ENCODE peak calls at places on chromosomes 4 and X, in four cellular contexts. M is tibial artery; I is CD4-positive, alpha-beta memory T cell; T is CD8-positive, alpha-beta memory T cell. U is an unnamed sample.

GRCh38 chr4:39502034-39502658 is 25.1 kb downstream of the UGDH start:
- DNase-seq in M (no peak), I (no peak), T (no peak), U (no peak)

GRCh38 chr4:36026348-36026747 is 218.0 kb downstream of the ARAP2 start:
- DNase-seq in M (no peak), I (no peak), T (no peak), U (no peak)

GRCh38 chrX:153934473-153935325 is at the start of gene NAA10:
- DNase-seq in M (peak; percentile 44), I (peak; percentile 37), T (peak; percentile 52), U (peak; percentile 70)

GRCh38 chrX:30910124-30910860 is 21.2 kb upstream of the TAB3 start:
- DNase-seq in M (no peak), I (no peak), T (peak; percentile 15), U (no peak)

GRCh38 chr4:109184421-109184956 is 118.0 kb downstream of the COL25A1 start:
- DNase-seq in M (no peak), I (no peak), T (no peak), U (no peak)

GRCh38 chr4:182929296-182929695 is 12.1 kb upstream of the DCTD start:
- DNase-seq in M (no peak), I (no peak), T (no peak), U (no peak)

GRCh38 chr4:77158487-77158861 is 1.5 kb downstream of the CCNG2 start:
- DNase-seq in M (peak; percentile 30), I (peak; percentile 6), T (no peak), U (no peak)

GRCh38 chrX:14228611-14229010 is 198.9 kb upstream of the GEMIN8 start:
- DNase-seq in M (no peak), I (no peak), T (no peak), U (no peak)

GRCh38 chr4:39936565-39937418 is 40.9 kb downstream of the PDS5A start:
- DNase-seq in M (no peak), I (no peak), T (no peak), U (no peak)

GRCh38 chrX:154840856-154841255 is 6.4 kb upstream of the SMIM9 start:
- DNase-seq in M (no peak), I (peak; percentile 43), T (peak; percentile 32), U (no peak)

GRCh38 chr4:110088670-110089069 is 109.7 kb downstream of the ELOVL6 start:
- DNase-seq in M (no peak), I (no peak), T (no peak), U (no peak)

GRCh38 chr4:122960298-122960985 is 38.0 kb upstream of the NUDT6 start:
- DNase-seq in M (no peak), I (no peak), T (no peak), U (no peak)

GRCh38 chrX:150848914-150849365 is 49.5 kb downstream of the CD99L2 start:
- DNase-seq in M (no peak), I (no peak), T (no peak), U (no peak)

GRCh38 chrX:20056704-20057103 is 60.0 kb downstream of the MAP7D2 start:
- DNase-seq in M (no peak), I (no peak), T (no peak), U (no peak)

GRCh38 chrX:120358687-120359086 is 3.2 kb upstream of the ATP1B4 start:
- DNase-seq in M (no peak), I (no peak), T (no peak), U (no peak)

GRCh38 chr4:150518559-150518958 is 63.4 kb upstream of the MAB21L2 start:
- DNase-seq in M (no peak), I (no peak), T (no peak), U (no peak)

GRCh38 chr4:2337896-2338295 is 76.0 kb upstream of the MXD4 start:
- DNase-seq in M (no peak), I (no peak), T (no peak), U (no peak)

GRCh38 chr4:21948347-21949072 is at the start of gene KCNIP4:
- DNase-seq in M (no peak), I (no peak), T (no peak), U (no peak)

GRCh38 chr4:81783565-81783964 is 311.9 kb upstream of the RASGEF1B start:
- DNase-seq in M (no peak), I (no peak), T (no peak), U (no peak)

GRCh38 chrX:18877472-18877871 is 106.4 kb downstream of the PHKA2 start:
- DNase-seq in M (no peak), I (no peak), T (no peak), U (no peak)

GRCh38 chr4:39227906-39228305 is 45.6 kb downstream of the WDR19 start:
- DNase-seq in M (no peak), I (no peak), T (no peak), U (no peak)

GRCh38 chr4:121138014-121138413 is 26.1 kb downstream of the TNIP3 start:
- DNase-seq in M (no peak), I (no peak), T (peak; percentile 28), U (no peak)

GRCh38 chr4:13544556-13545393 is 467 bp upstream of the NKX3-2 start:
- DNase-seq in M (peak; percentile 67), I (no peak), T (no peak), U (no peak)

GRCh38 chr4:19429684-19430083 is 822.0 kb upstream of the SLIT2 start:
- DNase-seq in M (no peak), I (no peak), T (no peak), U (no peak)

GRCh38 chr4:62087706-62088105 is 887.6 kb downstream of the ADGRL3 start:
- DNase-seq in M (no peak), I (no peak), T (no peak), U (no peak)

GRCh38 chr4:185651137-185651677 is 115.9 kb upstream of the PDLIM3 start:
- DNase-seq in M (no peak), I (no peak), T (no peak), U (no peak)

GRCh38 chr4:518569-519083 is 19.6 kb downstream of the PIGG start:
- DNase-seq in M (no peak), I (no peak), T (no peak), U (no peak)

GRCh38 chr4:122673252-122673651 is 52.4 kb upstream of the IL21 start:
- DNase-seq in M (no peak), I (no peak), T (no peak), U (no peak)

GRCh38 chr4:56739104-56739777 is 58.1 kb upstream of the HOPX start:
- DNase-seq in M (no peak), I (no peak), T (no peak), U (no peak)

GRCh38 chr4:92305148-92305877 is 1.5 kb downstream of the GRID2 start:
- DNase-seq in M (no peak), I (no peak), T (no peak), U (no peak)

GRCh38 chr4:7469023-7469422 is 34.3 kb upstream of the PSAPL1 start:
- DNase-seq in M (no peak), I (no peak), T (no peak), U (no peak)

GRCh38 chr4:7463584-7464258 is 29.0 kb upstream of the PSAPL1 start:
- DNase-seq in M (no peak), I (no peak), T (no peak), U (no peak)

GRCh38 chr4:7464259-7464655 is 29.5 kb upstream of the PSAPL1 start:
- DNase-seq in M (no peak), I (no peak), T (no peak), U (no peak)

GRCh38 chr4:7466904-7467303 is 32.2 kb upstream of the PSAPL1 start:
- DNase-seq in M (no peak), I (no peak), T (no peak), U (no peak)

GRCh38 chr4:7466215-7466614 is 31.5 kb upstream of the PSAPL1 start:
- DNase-seq in M (no peak), I (no peak), T (no peak), U (no peak)
- H3K4me1 ChIP-seq in M (no peaks in the 10 kb centered on the region), I (no peaks in the 10 kb centered on the region), T (no peaks in the 10 kb centered on the region), U (no peaks in the 10 kb centered on the region)

GRCh38 chr4:100736651-100737450 is 219.0 kb upstream of the EMCN start:
- DNase-seq in M (no peak), I (no peak), T (no peak), U (no peak)
- H3K27ac ChIP-seq in M (peak overlapping the region; percentile 42), I (no peak overlapping the region), T (no peak overlapping the region), U (no peak overlapping the region)

GRCh38 chr4:173052439-173052838 is 116.2 kb upstream of the GALNT7 start:
- DNase-seq in M (no peak), I (no peak), T (no peak), U (no peak)

GRCh38 chr4:173056708-173057107 is 111.9 kb upstream of the GALNT7 start:
- DNase-seq in M (no peak), I (no peak), T (no peak), U (no peak)

GRCh38 chr4:173046818-173047217 is 121.8 kb upstream of the GALNT7 start:
- DNase-seq in M (no peak), I (no peak), T (no peak), U (no peak)

GRCh38 chr4:173056271-173056670 is 112.3 kb upstream of the GALNT7 start:
- DNase-seq in M (no peak), I (no peak), T (no peak), U (no peak)

DNA sequence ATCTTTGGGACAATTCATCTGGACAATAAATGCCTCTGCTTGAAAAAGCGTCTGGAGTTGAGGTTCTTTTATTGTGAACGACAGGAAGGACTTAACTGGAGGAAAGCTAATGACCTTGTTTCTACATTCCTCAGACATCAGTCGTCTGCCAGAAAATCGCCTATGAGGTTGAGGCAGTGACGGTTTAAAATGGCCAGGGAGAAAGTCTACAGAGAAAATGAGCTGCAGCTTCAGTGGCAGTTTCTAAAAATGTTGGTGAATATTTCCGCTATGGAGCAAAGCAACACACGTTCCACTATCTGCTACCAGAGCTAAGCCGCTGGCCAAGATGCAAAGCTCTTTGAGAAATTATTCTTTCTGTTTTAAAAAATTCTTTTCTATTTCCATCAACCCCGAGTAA is 116.9 kb upstream of the GALNT7 start:
- DNase-seq in M (no peak), I (no peak), T (no peak), U (no peak)
- H3K4me3 ChIP-seq in M (peak overlapping the region; percentile 37), I (no peak overlapping the region), T (no peak overlapping the region), U (no peak overlapping the region)

GRCh38 chr4:102817613-102818268 is 9.6 kb downstream of the UBE2D3 start:
- DNase-seq in M (no peak), I (no peak), T (no peak), U (no peak)
- H3K4me1 ChIP-seq in M (peaks cover 37% of the 10 kb centered on the region), I (peaks cover 98% of the 10 kb centered on the region), T (peaks cover 96% of the 10 kb centered on the region), U (peaks cover 95% of the 10 kb centered on the region)

DNA sequence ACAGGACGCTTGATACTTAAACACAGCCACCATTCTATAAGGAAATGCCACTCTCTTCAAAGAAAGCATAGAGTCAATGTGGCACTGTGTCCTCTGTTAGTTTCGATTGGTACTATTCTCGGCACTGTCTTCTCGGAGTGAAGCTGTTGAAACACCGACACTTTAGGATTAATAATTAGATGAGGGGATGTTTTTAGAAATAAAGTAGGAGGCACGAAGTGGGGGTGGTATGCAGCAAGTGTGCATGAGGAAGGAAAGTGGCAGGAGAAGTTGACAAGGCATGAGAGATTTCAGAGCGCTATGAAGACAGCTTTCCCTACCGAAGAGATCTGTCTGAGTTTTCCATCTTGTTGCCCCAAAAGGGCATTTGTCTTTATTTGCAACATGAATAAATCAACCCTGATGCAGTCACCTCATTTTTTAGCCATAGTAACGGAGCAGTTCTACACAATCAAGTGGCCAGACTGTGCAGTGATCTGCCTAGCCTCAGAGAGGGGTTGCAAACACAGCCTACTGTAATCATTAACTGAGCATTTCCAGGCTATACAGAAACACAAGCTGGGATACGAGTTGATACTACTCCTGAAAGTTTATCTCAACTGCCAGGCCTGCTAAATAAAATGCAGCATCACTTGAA is 8.3 kb downstream of the GPRIN3 start:
- DNase-seq in M (no peak), I (no peak), T (peak; percentile 46), U (no peak)
- H3K27ac ChIP-seq in M (no peak overlapping the region), I (peak overlapping the region; percentile 83), T (peak overlapping the region; percentile 65), U (peak overlapping the region; percentile 43)

U was measured in CD8-positive, alpha-beta T cell.